ENCODE peak calls at places on chromosome 20, in seven cellular contexts. L is fibroblast of lung, K is mesendoderm, V is colonic mucosa, B is endodermal cell, N is GM23248, A is IMR-90. S is an unnamed sample.

GRCh38 chr20:5570442-5570841 is 179.8 kb upstream of the SHLD1 start:
- DNase-seq in V (no peak), L (no peak), N (no peak), K (no peak), B (no peak), A (no peak), S (peak; percentile 47)

GRCh38 chr20:18527836-18528235 is 20.1 kb downstream of the SEC23B start:
- DNase-seq in A (peak; percentile 75), L (no peak), V (no peak), N (peak; percentile 89), K (no peak), B (no peak), S (no peak)

GRCh38 chr20:19953606-19954005 is 63.6 kb upstream of the NAA20 start:
- DNase-seq in N (no peak), K (no peak), B (no peak), L (no peak), V (no peak), A (no peak), S (no peak)

GRCh38 chr20:60054716-60055371 is 96.6 kb downstream of the CDH26 start:
- DNase-seq in L (no peak), N (no peak), B (peak; percentile 46), A (no peak), K (no peak), V (no peak), S (no peak)

GRCh38 chr20:3716195-3716834 is 3.9 kb upstream of the SIGLEC1 start:
- DNase-seq in A (peak; percentile 37), B (peak; percentile 86), V (no peak), N (peak; percentile 66), K (peak; percentile 80), L (peak; percentile 55), S (peak; percentile 86)

GRCh38 chr20:31710423-31711250 is 12.0 kb downstream of the BCL2L1 start:
- DNase-seq in V (no peak), A (no peak), K (no peak), N (no peak), L (no peak), B (no peak), S (no peak)

GRCh38 chr20:38880952-38881735 is 45.1 kb upstream of the FAM83D start:
- DNase-seq in B (no peak), N (no peak), A (no peak), L (no peak), V (no peak), K (no peak), S (no peak)

GRCh38 chr20:1370548-1371110 is 22.2 kb downstream of the FKBP1A start:
- DNase-seq in L (peak; percentile 69), N (peak; percentile 48), A (peak; percentile 67), V (no peak), K (no peak), B (no peak), S (no peak)

GRCh38 chr20:14444106-14444505 is 106.7 kb upstream of the FLRT3 start:
- DNase-seq in K (no peak), V (no peak), B (no peak), N (peak; percentile 8), A (no peak), L (peak; percentile 51), S (no peak)

GRCh38 chr20:62860924-62861691 is 514 bp downstream of the TCFL5 start:
- DNase-seq in B (peak; percentile 67), V (no peak), A (no peak), L (no peak), N (peak; percentile 64), K (no peak), S (peak; percentile 54)

DNA sequence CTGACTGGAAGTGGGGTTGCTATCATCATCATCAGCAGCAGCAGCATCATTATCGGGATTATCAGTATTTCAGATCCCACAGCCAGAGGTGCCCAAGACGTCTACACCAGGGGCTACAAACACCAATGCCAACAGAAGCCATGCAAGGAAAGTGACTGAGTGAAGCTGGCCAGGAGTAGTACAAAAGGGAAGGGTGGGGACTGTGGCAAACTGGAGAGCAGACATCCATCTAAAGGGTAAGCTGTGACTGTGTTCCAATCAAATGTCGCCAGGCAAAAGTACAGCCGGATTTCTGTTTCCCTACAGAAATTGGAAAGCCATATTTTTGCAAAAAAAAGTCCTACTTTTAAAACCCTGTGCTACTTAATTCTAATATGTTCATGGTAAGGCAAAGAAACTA is 50.0 kb downstream of the PREX1 start:
- DNase-seq in A (no peak), K (no peak), V (no peak), B (no peak), N (no peak), L (no peak), S (no peak)
- H3K9ac ChIP-seq in A (no peak overlapping the region), K (no peak overlapping the region), V (no peak overlapping the region), B (no peak overlapping the region), N (no peak overlapping the region), L (no peak overlapping the region), S (no peak overlapping the region)

GRCh38 chr20:45405566-45406259 is 2.4 kb upstream of the DBNDD2 start:
- DNase-seq in V (peak; percentile 61), A (no peak), K (peak; percentile 10), N (peak; percentile 56), L (no peak), B (peak; percentile 70), S (no peak)

GRCh38 chr20:45407067-45407745 is 883 bp upstream of the DBNDD2 start:
- DNase-seq in B (peak; percentile 80), L (peak; percentile 14), N (peak; percentile 74), K (peak; percentile 63), A (no peak), V (peak; percentile 59), S (no peak)

GRCh38 chr20:45402946-45403345 is 5.1 kb upstream of the DBNDD2 start:
- DNase-seq in K (no peak), N (peak; percentile 68), V (no peak), B (no peak), A (peak; percentile 68), L (no peak), S (no peak)

GRCh38 chr20:45406260-45407066 is 1.6 kb upstream of the DBNDD2 start:
- DNase-seq in A (no peak), N (peak; percentile 87), L (no peak), K (peak; percentile 49), V (peak; percentile 86), B (peak; percentile 88), S (no peak)

GRCh38 chr20:45404438-45404837 is 3.7 kb upstream of the DBNDD2 start:
- DNase-seq in A (no peak), B (no peak), K (no peak), V (no peak), L (no peak), N (no peak), S (no peak)
- H3K9ac ChIP-seq in A (no peak overlapping the region), B (no peak overlapping the region), K (no peak overlapping the region), V (no peak overlapping the region), L (no peak overlapping the region), N (no peak overlapping the region), S (no peak overlapping the region)

GRCh38 chr20:50501970-50502745 is 8.0 kb upstream of the PTPN1 start:
- DNase-seq in L (no peak), N (no peak), K (no peak), A (no peak), B (no peak), V (no peak), S (no peak)
- H3K9ac ChIP-seq in L (no peak overlapping the region), N (peak overlapping the region; percentile 50), K (no peak overlapping the region), A (no peak overlapping the region), B (no peak overlapping the region), V (peak overlapping the region; percentile 46), S (no peak overlapping the region)

GRCh38 chr20:35885212-35885611 is 69.1 kb downstream of the SCAND1 start:
- DNase-seq in B (no peak), L (no peak), N (no peak), A (no peak), K (no peak), V (no peak), S (no peak)
- H3K9ac ChIP-seq in B (no peak overlapping the region), L (no peak overlapping the region), N (peak overlapping the region; percentile 53), A (no peak overlapping the region), K (no peak overlapping the region), V (no peak overlapping the region), S (no peak overlapping the region)

DNA sequence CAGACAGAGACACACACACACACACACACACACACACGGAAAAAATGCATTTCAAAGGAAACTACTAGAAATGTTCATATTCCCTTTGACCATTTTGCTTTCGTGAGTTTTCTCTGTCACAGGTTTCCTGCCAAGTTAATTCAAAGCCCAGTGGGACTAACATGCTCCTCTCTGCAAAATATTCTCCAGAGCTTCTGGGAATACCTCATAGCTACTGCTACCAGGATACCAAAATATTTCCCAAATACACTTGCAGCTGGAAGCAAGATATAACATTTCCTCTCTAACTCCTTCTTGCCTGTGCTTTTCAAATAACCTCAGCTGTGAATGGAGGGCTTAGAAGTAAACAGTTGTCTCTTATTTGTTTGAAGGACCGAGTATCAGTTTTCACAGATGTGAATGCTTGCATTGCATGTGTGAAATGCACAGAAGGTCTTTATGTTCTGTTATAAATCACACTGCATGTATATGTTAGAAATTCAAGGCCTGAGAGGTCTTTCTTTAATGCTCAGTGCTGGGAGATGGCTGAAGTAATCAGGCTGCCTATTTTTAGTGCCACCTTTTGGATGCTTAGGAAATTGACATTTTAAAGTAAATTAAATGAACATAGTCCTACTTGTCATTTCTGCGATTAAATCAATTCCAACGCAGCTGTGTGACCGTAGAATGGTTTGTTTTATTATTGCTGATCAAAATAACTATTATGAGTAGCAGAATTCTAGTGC is 8.7 kb upstream of the FAM209A start:
- DNase-seq in N (peak; percentile 34), K (no peak), V (no peak), A (peak; percentile 29), L (peak; percentile 37), B (no peak), S (peak; percentile 37)
- H3K9ac ChIP-seq in N (no peak overlapping the region), K (no peak overlapping the region), V (no peak overlapping the region), A (no peak overlapping the region), L (no peak overlapping the region), B (no peak overlapping the region), S (no peak overlapping the region)

DNA sequence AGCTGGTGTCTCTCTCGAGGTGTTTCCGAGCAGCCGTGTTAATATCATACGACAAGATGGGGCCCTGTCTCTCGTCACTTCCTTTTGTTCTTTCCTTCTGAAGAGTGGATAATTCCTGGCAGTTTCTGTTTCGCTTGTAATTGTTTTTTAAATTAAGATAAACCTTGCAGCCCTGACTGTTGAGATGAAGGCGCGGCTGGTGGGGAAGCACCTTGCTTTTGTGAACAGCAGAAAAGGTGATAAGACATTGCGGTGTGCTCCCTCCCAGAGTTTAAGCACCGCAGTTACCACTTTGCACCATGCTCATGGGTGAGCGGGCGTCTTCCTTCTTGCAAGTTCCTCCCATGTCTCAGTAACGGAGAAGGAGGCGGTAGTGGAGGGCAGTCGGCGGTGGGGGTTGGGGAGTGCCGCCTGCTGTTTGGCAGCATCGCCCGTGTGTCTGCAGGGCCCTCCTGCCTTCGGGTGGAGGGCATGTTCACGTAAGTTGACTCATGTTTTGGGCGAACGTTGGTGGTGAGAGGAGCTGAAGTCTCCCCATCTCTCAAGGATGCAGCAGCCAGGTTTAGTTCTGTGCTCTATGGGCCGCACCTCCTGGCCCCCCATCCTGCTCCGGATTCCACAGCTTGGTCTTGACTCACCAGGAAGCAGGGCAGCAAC is 345.9 kb downstream of the TAF4 start:
- DNase-seq in K (peak; percentile 13), V (no peak), N (no peak), L (peak; percentile 5), A (no peak), B (no peak), S (no peak)
- H3K9ac ChIP-seq in K (no peak overlapping the region), V (no peak overlapping the region), N (no peak overlapping the region), L (no peak overlapping the region), A (no peak overlapping the region), B (no peak overlapping the region), S (no peak overlapping the region)